ENCODE peak calls at places on chromosomes 1 and 21, in four cellular contexts. L is body of pancreas; O is fibroblast of pulmonary artery; S is stimulated activated CD4-positive, alpha-beta T cell treated with anti-CD3 and anti-CD28 coated beads, Interleukin-4, amount 100 ng/mL, for 1 hour. U is an unnamed sample.

GRCh38 chr1:224666078-224666477 is 50.0 kb downstream of the CNIH3 start:
- DNase-seq in L (no peak), O (no peak), S (no peak), U (no peak)

GRCh38 chr1:183630748-183631147 is 4.8 kb downstream of the ARPC5 start:
- DNase-seq in L (no peak), S (no peak), O (peak), U (no peak)

GRCh38 chr1:7783178-7783711 is 846 bp upstream of the PER3 start:
- DNase-seq in O (peak), L (peak), S (no peak), U (peak)

GRCh38 chr21:34176442-34176841 is 103.1 kb downstream of the MRPS6 start:
- DNase-seq in O (no peak), S (no peak), L (no peak), U (no peak)

GRCh38 chr1:235887676-235888075 is 21.0 kb upstream of the LYST start:
- DNase-seq in S (no peak), O (no peak), L (no peak), U (no peak)

GRCh38 chr1:189211742-189212141 is 1265.9 kb downstream of the BRINP3 start:
- DNase-seq in S (no peak), L (no peak), O (peak), U (no peak)

GRCh38 chr1:208149776-208150514 is 94.2 kb downstream of the PLXNA2 start:
- DNase-seq in S (no peak), O (no peak), L (peak), U (peak)

GRCh38 chr1:201016943-201017827 is 6.3 kb downstream of the KIF21B start:
- DNase-seq in L (no peak), O (no peak), S (no peak), U (peak)

GRCh38 chr1:95640746-95641145 is 406.7 kb downstream of the RWDD3 start:
- DNase-seq in L (peak), S (no peak), O (peak), U (no peak)

U was measured in mesenchymal stem cell.